ENCODE peak calls at places on chromosome 20, in ten cellular contexts. A is EL; I is stomach; Q is AG20443; B is activated CD4-positive, alpha-beta T cell treated with anti-CD3 and anti-CD28 coated beads for 24 hours; C is GM12865; R is NCI-H1436; P is DMS153; E is adrenal gland; O is Caki2. L is an unnamed sample.
A peak's percentile ranks its signal among the peaks of the same experiment; 100 is the strongest.

GRCh38 chr20:35117148-35117547 is 24.5 kb upstream of the TRPC4AP start:
- DNase-seq in A (peak; percentile 23), I (no peak), Q (no peak), B (no peak), C (no peak), R (no peak), P (no peak), E (no peak), O (no peak), L (no peak)

GRCh38 chr20:1893721-1894470 is 1.3 kb upstream of the SIRPA start:
- DNase-seq in A (no peak), I (no peak), Q (no peak), B (no peak), C (no peak), R (no peak), P (no peak), E (no peak), O (no peak), L (no peak)

GRCh38 chr20:18677126-18677525 is 89.3 kb downstream of the DTD1 start:
- DNase-seq in A (no peak), I (no peak), Q (no peak), B (no peak), C (no peak), R (no peak), P (no peak), E (no peak), O (no peak), L (no peak)

GRCh38 chr20:62372042-62372993 is 5.2 kb upstream of the LAMA5 start:
- DNase-seq in A (no peak), I (no peak), Q (no peak), B (no peak), C (no peak), R (no peak), P (no peak), E (no peak), O (no peak), L (no peak)

GRCh38 chr20:38220587-38220986 is 39.9 kb downstream of the KIAA1755 start:
- DNase-seq in A (no peak), I (no peak), Q (no peak), B (no peak), C (no peak), R (no peak), P (no peak), E (no peak), O (no peak), L (no peak)

GRCh38 chr20:7882076-7882475 is 58.2 kb downstream of the HAO1 start:
- DNase-seq in A (no peak), I (no peak), Q (no peak), B (no peak), C (no peak), R (no peak), P (no peak), E (no peak), O (no peak), L (no peak)

GRCh38 chr20:33709398-33709797 is 10.7 kb downstream of the PXMP4 start:
- DNase-seq in A (no peak), I (no peak), Q (no peak), B (no peak), C (no peak), R (no peak), P (no peak), E (peak; percentile 69), O (no peak), L (no peak)

GRCh38 chr20:44112889-44113641 is 73.9 kb downstream of the JPH2 start:
- DNase-seq in A (no peak), I (no peak), Q (no peak), B (no peak), C (no peak), R (no peak), P (no peak), E (no peak), O (no peak), L (no peak)

GRCh38 chr20:12170406-12170805 is 252.7 kb downstream of the BTBD3 start:
- DNase-seq in A (no peak), I (no peak), Q (no peak), B (no peak), C (no peak), R (no peak), P (no peak), E (no peak), O (no peak), L (no peak)

GRCh38 chr20:42594659-42595058 is 595.0 kb downstream of the PTPRT start:
- DNase-seq in A (no peak), I (no peak), Q (no peak), B (no peak), C (no peak), R (no peak), P (no peak), E (no peak), O (no peak), L (peak; percentile 28)

L was measured in body of pancreas.